ENCODE peak calls at places on chromosomes 5 and 9, in six cellular contexts. J is H4; O is NK-92 treated with Interleukin-12 subunit alpha and Interleukin-12 subunit beta, amount 100 ng/mL, for 24 hours; S is nucleus accumbens; K is A549; Q is MG63. T is an unnamed sample.

GRCh38 chr9:69549310-69550202 is 122.6 kb downstream of the APBA1 start:
- DNase-seq in S (no peak), J (peak), O (peak), K (peak), Q (no peak), T (no peak)

GRCh38 chr9:105064248-105065118 is 136.5 kb upstream of the ABCA1 start:
- DNase-seq in J (peak), S (peak), K (peak), Q (peak), O (no peak), T (peak)

GRCh38 chr9:77793909-77794308 is 145.8 kb upstream of the GNA14 start:
- DNase-seq in K (no peak), J (peak), Q (peak), O (no peak), S (no peak), T (no peak)

GRCh38 chr5:51890435-51891116 is 507.3 kb downstream of the ISL1 start:
- DNase-seq in S (no peak), O (no peak), Q (no peak), J (no peak), K (no peak), T (no peak)

GRCh38 chr9:132509921-132510874 is 72.2 kb upstream of the BARHL1 start:
- DNase-seq in S (no peak), J (no peak), Q (no peak), O (no peak), K (no peak), T (no peak)

GRCh38 chr9:98083059-98083458 is 26.5 kb downstream of the NANS start:
- DNase-seq in K (no peak), S (no peak), O (no peak), Q (no peak), J (no peak), T (no peak)

GRCh38 chr9:123267481-123268239 is 726 bp downstream of the STRBP start:
- DNase-seq in O (no peak), Q (no peak), J (no peak), K (no peak), S (no peak), T (no peak)

GRCh38 chr9:137156567-137157375 is 13.1 kb downstream of the LRRC26 start:
- DNase-seq in K (no peak), Q (peak), O (no peak), S (no peak), J (no peak), T (peak)

GRCh38 chr9:117718085-117718484 is 13.9 kb downstream of the TLR4 start:
- DNase-seq in Q (no peak), J (peak), O (no peak), K (no peak), S (no peak), T (no peak)

GRCh38 chr9:96061293-96061987 is 185.9 kb downstream of the ERCC6L2 start:
- DNase-seq in S (no peak), O (no peak), K (peak), Q (peak), J (peak), T (no peak)

GRCh38 chr5:104146652-104147051 is 584.1 kb upstream of the NUDT12 start:
- DNase-seq in O (no peak), K (no peak), J (no peak), Q (no peak), S (no peak), T (no peak)

GRCh38 chr5:172407241-172407691 is 47.1 kb downstream of the SH3PXD2B start:
- DNase-seq in S (no peak), Q (peak), O (no peak), K (no peak), J (no peak), T (no peak)

GRCh38 chr9:17520264-17521058 is 58.4 kb upstream of the SH3GL2 start:
- DNase-seq in O (no peak), S (no peak), K (no peak), J (no peak), Q (no peak), T (no peak)

GRCh38 chr5:68891718-68892117 is 202.1 kb upstream of the SLC30A5 start:
- DNase-seq in S (no peak), O (no peak), Q (no peak), K (no peak), J (no peak), T (no peak)

GRCh38 chr5:156896545-156896944 is 46.5 kb downstream of the PPP1R2B start:
- DNase-seq in Q (no peak), S (no peak), J (no peak), O (no peak), K (no peak), T (no peak)

GRCh38 chr5:135826994-135827671 is 7.3 kb upstream of the SLC25A48 start:
- DNase-seq in S (no peak), K (no peak), J (no peak), Q (no peak), O (no peak), T (no peak)

GRCh38 chr5:101728933-101729332 is 567.2 kb downstream of the SLCO4C1 start:
- DNase-seq in K (no peak), J (peak), O (no peak), Q (no peak), S (no peak), T (no peak)

GRCh38 chr5:56735845-56736641 is 79.3 kb upstream of the MAP3K1 start:
- DNase-seq in O (no peak), S (no peak), Q (no peak), K (no peak), J (no peak), T (no peak)

GRCh38 chr9:122209451-122209850 is 19.3 kb downstream of the LHX6 start:
- DNase-seq in J (no peak), S (no peak), O (no peak), Q (no peak), K (no peak), T (no peak)

GRCh38 chr9:127506814-127507750 is 55.8 kb downstream of the LRSAM1 start:
- DNase-seq in O (no peak), Q (no peak), J (no peak), K (no peak), S (no peak), T (no peak)